ENCODE peak calls at places on chromosomes 6 and 20, in five cellular contexts. C is body of pancreas, E is uterus, K is NB4, L is ovary. G is an unnamed sample.

GRCh38 chr20:37914672-37915433 is 11.9 kb downstream of the VSTM2L start:
- DNase-seq in C (no peak), E (peak; percentile 47), K (peak; percentile 32), L (no peak), G (no peak)

GRCh38 chr6:25660512-25660911 is 8.5 kb downstream of the SCGN start:
- DNase-seq in C (no peak), E (no peak), K (peak; percentile 28), L (no peak), G (no peak)

GRCh38 chr6:105795913-105796517 is 290.1 kb upstream of the PRDM1 start:
- DNase-seq in C (no peak), E (no peak), K (no peak), L (no peak), G (no peak)

GRCh38 chr6:158630944-158631616 is 13.5 kb downstream of the DYNLT1 start:
- DNase-seq in C (no peak), E (peak; percentile 73), K (no peak), L (peak; percentile 70), G (peak; percentile 70)

GRCh38 chr20:40335437-40335836 is 353.6 kb downstream of the MAFB start:
- DNase-seq in C (no peak), E (no peak), K (no peak), L (no peak), G (no peak)

GRCh38 chr6:77337392-77337791 is 125.9 kb downstream of the HTR1B start:
- DNase-seq in C (no peak), E (no peak), K (no peak), L (no peak), G (no peak)

GRCh38 chr6:38649744-38650143 is 10.0 kb upstream of the BTBD9 start:
- DNase-seq in C (no peak), E (no peak), K (no peak), L (no peak), G (no peak)

GRCh38 chr20:48492188-48493070 is 335.4 kb downstream of the PREX1 start:
- DNase-seq in C (no peak), E (no peak), K (no peak), L (no peak), G (no peak)

GRCh38 chr20:29472606-29473005 is 1784.9 kb upstream of the DEFB115 start:
- DNase-seq in C (no peak), E (no peak), K (no peak), L (no peak), G (no peak)

GRCh38 chr6:4957521-4958231 is 46.2 kb downstream of the RPP40 start:
- DNase-seq in C (no peak), E (no peak), K (peak; percentile 33), L (no peak), G (no peak)

GRCh38 chr6:32954983-32955802 is 2.3 kb upstream of the HLA-DMA start:
- DNase-seq in C (peak; percentile 73), E (no peak), K (peak; percentile 34), L (no peak), G (no peak)

GRCh38 chr6:66896415-66896814 is 1189.4 kb upstream of the EYS start:
- DNase-seq in C (no peak), E (no peak), K (no peak), L (no peak), G (no peak)

GRCh38 chr6:158926429-158926828 is 73.6 kb downstream of the RSPH3 start:
- DNase-seq in C (no peak), E (no peak), K (no peak), L (no peak), G (no peak)

GRCh38 chr6:119224095-119224701 is 125.4 kb downstream of the MAN1A1 start:
- DNase-seq in C (no peak), E (no peak), K (no peak), L (no peak), G (no peak)

GRCh38 chr6:69308584-69308983 is 488.2 kb downstream of the LMBRD1 start:
- DNase-seq in C (no peak), E (no peak), K (no peak), L (no peak), G (no peak)

GRCh38 chr20:51661609-51662178 is 106.5 kb downstream of the ATP9A start:
- DNase-seq in C (no peak), E (no peak), K (no peak), L (no peak), G (no peak)

DNA sequence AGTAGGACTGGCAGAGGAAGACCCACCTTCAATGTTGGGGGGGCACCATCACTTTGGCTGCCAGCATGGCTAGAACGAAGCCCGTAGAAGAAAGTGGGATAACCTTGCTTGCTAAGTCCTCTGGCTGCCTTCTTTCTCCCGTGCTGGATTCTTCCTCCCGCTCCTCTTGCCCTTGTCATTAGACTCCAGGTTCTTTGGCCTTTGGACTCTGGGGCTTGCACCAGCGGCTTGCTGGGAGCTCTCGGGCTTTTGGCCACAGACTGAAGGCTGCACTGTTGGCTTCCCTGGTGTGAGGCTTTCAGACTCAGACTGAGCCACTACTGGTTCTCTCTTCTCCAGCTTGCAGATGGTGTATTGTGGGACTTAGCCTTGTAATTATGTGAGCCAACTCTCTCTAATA is 28.2 kb downstream of the GSTA2 start:
- DNase-seq in C (peak; percentile 84), E (no peak), K (no peak), L (no peak), G (no peak)
- TF ChIP-seq POLR2A in C (no peak), E (no peak), K (no peak), L (no peak), G (no peak)

DNA sequence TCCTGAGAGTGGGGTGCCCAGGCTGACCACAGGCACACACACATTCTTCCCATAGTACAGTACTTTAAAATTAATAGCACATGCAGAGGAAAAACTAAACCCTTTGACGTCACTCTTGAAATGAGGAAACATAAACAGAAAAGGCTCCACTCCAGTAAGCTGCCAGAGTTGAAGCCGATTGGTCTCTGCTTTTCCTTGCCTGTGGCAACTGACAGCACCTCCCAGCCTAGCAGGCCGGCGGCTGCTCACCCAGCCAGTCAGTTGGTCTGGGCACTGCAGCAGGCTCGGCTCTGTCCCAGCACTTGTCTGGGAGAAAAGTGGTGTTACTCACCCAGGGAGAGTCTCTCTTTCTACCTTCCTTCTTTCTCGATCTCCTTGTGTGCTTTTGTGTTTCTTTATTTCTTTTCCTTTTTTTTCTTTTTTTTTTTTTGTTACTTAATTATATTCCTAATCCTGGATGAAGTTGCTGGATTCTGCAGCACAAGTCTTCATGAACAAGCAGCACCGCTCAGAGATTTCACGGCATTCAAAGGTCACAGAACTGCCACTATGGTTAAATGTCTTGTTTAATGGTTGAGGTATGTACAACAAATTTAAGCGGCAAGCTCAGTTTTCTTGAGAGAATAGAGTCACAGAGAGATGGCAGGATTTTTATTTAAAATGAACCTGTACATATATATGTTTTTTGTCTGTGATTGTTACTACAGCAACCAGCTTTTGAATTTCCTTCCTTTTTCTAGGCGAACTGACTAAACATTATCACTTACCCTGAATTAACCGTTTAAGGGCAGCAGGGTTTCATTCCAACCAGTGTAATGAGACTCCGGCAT is at the start of gene PDE7B:
- DNase-seq in C (peak; percentile 77), E (peak; percentile 75), K (peak; percentile 86), L (peak; percentile 83), G (peak; percentile 44)
- TF ChIP-seq POLR2A in C (peak; percentile 87), E (peak; percentile 55), K (no peak), L (peak; percentile 54), G (peak; percentile 48)

DNA sequence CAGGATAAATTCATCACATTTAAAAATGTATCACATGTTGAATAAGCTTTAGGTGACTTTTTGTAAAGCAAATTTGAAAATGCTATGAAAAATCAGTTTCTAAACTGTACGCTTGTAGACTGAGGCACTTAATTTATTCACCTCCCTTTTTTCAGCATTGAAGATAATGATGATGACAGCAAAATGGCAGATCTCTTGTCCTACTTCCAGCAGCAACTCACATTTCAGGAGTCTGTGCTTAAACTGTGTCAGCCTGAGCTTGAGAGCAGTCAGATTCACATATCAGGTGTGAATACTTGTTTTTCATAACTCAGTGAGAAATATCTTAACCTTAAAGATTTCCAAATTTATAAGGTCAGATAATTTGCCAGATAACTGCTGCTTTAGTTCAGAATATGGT is 15.6 kb downstream of the FBXO9 start:
- DNase-seq in C (no peak), E (no peak), K (no peak), L (no peak), G (no peak)
- TF ChIP-seq POLR2A in C (no peak), E (no peak), K (no peak), L (no peak), G (no peak)

GRCh38 chr6:14476793-14477531 is 359.4 kb downstream of the CD83 start:
- DNase-seq in C (peak; percentile 57), E (peak; percentile 85), K (no peak), L (peak; percentile 65), G (peak; percentile 20)
- TF ChIP-seq POLR2A in C (peak; percentile 6), E (no peak), K (no peak), L (no peak), G (no peak)

G was measured in prostate gland.